ENCODE peak calls at places on chromosomes 6 and 20, in four cellular contexts. One of them, this sample, is unnamed.

GRCh38 chr6:169162968-169163903 is 90.4 kb downstream of the THBS2 start:
- DNase-seq in A549: peak; percentile 66
- DNase-seq in IMR-90: peak; percentile 99
- DNase-seq in left lung: no peak
- DNase-seq in this sample: peak; percentile 99

GRCh38 chr6:156776470-156776840 is 723 bp upstream of the ARID1B start:
- DNase-seq in A549: peak; percentile 58
- DNase-seq in IMR-90: peak; percentile 44
- DNase-seq in left lung: no peak
- DNase-seq in this sample: no peak

GRCh38 chr6:38391909-38392614 is 247.7 kb downstream of the BTBD9 start:
- DNase-seq in A549: no peak
- DNase-seq in IMR-90: peak; percentile 37
- DNase-seq in left lung: no peak
- DNase-seq in this sample: no peak

GRCh38 chr6:56263586-56264295 is 16.4 kb upstream of the COL21A1 start:
- DNase-seq in A549: no peak
- DNase-seq in IMR-90: no peak
- DNase-seq in left lung: no peak
- DNase-seq in this sample: no peak

GRCh38 chr6:101961357-101961756 is 567.8 kb downstream of the GRIK2 start:
- DNase-seq in A549: no peak
- DNase-seq in IMR-90: no peak
- DNase-seq in left lung: no peak
- DNase-seq in this sample: no peak

GRCh38 chr6:157531169-157531985 is 150.4 kb downstream of the ZDHHC14 start:
- DNase-seq in A549: no peak
- DNase-seq in IMR-90: no peak
- DNase-seq in left lung: no peak
- DNase-seq in this sample: no peak

GRCh38 chr6:93749191-93749590 is 329.8 kb upstream of the EPHA7 start:
- DNase-seq in A549: no peak
- DNase-seq in IMR-90: no peak
- DNase-seq in left lung: no peak
- DNase-seq in this sample: no peak

GRCh38 chr20:17960927-17961599 is 7.5 kb downstream of the SNX5 start:
- DNase-seq in A549: no peak
- DNase-seq in IMR-90: peak; percentile 66
- DNase-seq in left lung: no peak
- DNase-seq in this sample: no peak

GRCh38 chr6:156564128-156564806 is 212.9 kb upstream of the ARID1B start:
- DNase-seq in A549: peak; percentile 50
- DNase-seq in IMR-90: peak; percentile 53
- DNase-seq in left lung: peak; percentile 78
- DNase-seq in this sample: peak; percentile 94

GRCh38 chr6:5435449-5435848 is 174.1 kb downstream of the FARS2 start:
- DNase-seq in A549: no peak
- DNase-seq in IMR-90: peak; percentile 86
- DNase-seq in left lung: no peak
- DNase-seq in this sample: no peak

GRCh38 chr6:111971866-111972532 is 81.9 kb upstream of the CCN6 start:
- DNase-seq in A549: no peak
- DNase-seq in IMR-90: peak; percentile 39
- DNase-seq in left lung: no peak
- DNase-seq in this sample: no peak

GRCh38 chr6:45619994-45620471 is 242.3 kb upstream of the SUPT3H start:
- DNase-seq in A549: no peak
- DNase-seq in IMR-90: peak; percentile 63
- DNase-seq in left lung: no peak
- DNase-seq in this sample: peak; percentile 21

GRCh38 chr6:108876929-108877775 is 28.9 kb downstream of the ARMC2 start:
- DNase-seq in A549: no peak
- DNase-seq in IMR-90: peak; percentile 67
- DNase-seq in left lung: peak; percentile 80
- DNase-seq in this sample: no peak

GRCh38 chr6:167683028-167683862 is 143.5 kb upstream of the AFDN start:
- DNase-seq in A549: peak; percentile 86
- DNase-seq in IMR-90: peak; percentile 19
- DNase-seq in left lung: peak; percentile 38
- DNase-seq in this sample: no peak

GRCh38 chr6:12890171-12890790 is 173.7 kb downstream of the PHACTR1 start:
- DNase-seq in A549: peak; percentile 17
- DNase-seq in IMR-90: no peak
- DNase-seq in left lung: no peak
- DNase-seq in this sample: no peak

GRCh38 chr6:103677290-103677689 is 1182.4 kb downstream of the HACE1 start:
- DNase-seq in A549: no peak
- DNase-seq in IMR-90: no peak
- DNase-seq in left lung: no peak
- DNase-seq in this sample: no peak

GRCh38 chr6:103680116-103680515 is 1179.6 kb downstream of the HACE1 start:
- DNase-seq in A549: no peak
- DNase-seq in IMR-90: no peak
- DNase-seq in left lung: no peak
- DNase-seq in this sample: no peak

GRCh38 chr6:103674790-103675189 is 1184.9 kb downstream of the HACE1 start:
- DNase-seq in A549: no peak
- DNase-seq in IMR-90: no peak
- DNase-seq in left lung: no peak
- DNase-seq in this sample: no peak

GRCh38 chr6:103672169-103672568 is 1187.5 kb downstream of the HACE1 start:
- DNase-seq in A549: no peak
- DNase-seq in IMR-90: no peak
- DNase-seq in left lung: no peak
- DNase-seq in this sample: no peak

GRCh38 chr6:103675807-103676406 is 1183.8 kb downstream of the HACE1 start:
- DNase-seq in A549: no peak
- DNase-seq in IMR-90: no peak
- DNase-seq in left lung: no peak
- DNase-seq in this sample: no peak
- H3K4me1 ChIP-seq in A549: no peaks in the 10 kb centered on the region
- H3K4me1 ChIP-seq in IMR-90: no peaks in the 10 kb centered on the region
- H3K4me1 ChIP-seq in left lung: no peaks in the 10 kb centered on the region
- H3K4me1 ChIP-seq in this sample: no peaks in the 10 kb centered on the region

GRCh38 chr20:64219730-64220129 is 35.8 kb upstream of the PCMTD2 start:
- DNase-seq in A549: no peak
- DNase-seq in IMR-90: no peak
- DNase-seq in left lung: no peak
- DNase-seq in this sample: no peak
- H3K4me1 ChIP-seq in A549: no peaks in the 10 kb centered on the region
- H3K4me1 ChIP-seq in IMR-90: peaks cover 20% of the 10 kb centered on the region
- H3K4me1 ChIP-seq in left lung: peaks cover 17% of the 10 kb centered on the region
- H3K4me1 ChIP-seq in this sample: peaks cover 22% of the 10 kb centered on the region

GRCh38 chr20:35772563-35773058 is 796 bp downstream of the PHF20 start:
- DNase-seq in A549: no peak
- DNase-seq in IMR-90: no peak
- DNase-seq in left lung: no peak
- DNase-seq in this sample: peak; percentile 41

GRCh38 chr20:35773154-35773751 is 1.4 kb downstream of the PHF20 start:
- DNase-seq in A549: peak; percentile 12
- DNase-seq in IMR-90: peak; percentile 24
- DNase-seq in left lung: peak; percentile 55
- DNase-seq in this sample: peak; percentile 49

GRCh38 chr20:35768731-35769664 is 2.8 kb upstream of the PHF20 start:
- DNase-seq in A549: peak; percentile 92
- DNase-seq in IMR-90: peak; percentile 98
- DNase-seq in left lung: peak; percentile 93
- DNase-seq in this sample: peak; percentile 96

GRCh38 chr20:35771367-35771688 is 487 bp upstream of the PHF20 start:
- DNase-seq in A549: no peak
- DNase-seq in IMR-90: no peak
- DNase-seq in left lung: no peak
- DNase-seq in this sample: no peak

DNA sequence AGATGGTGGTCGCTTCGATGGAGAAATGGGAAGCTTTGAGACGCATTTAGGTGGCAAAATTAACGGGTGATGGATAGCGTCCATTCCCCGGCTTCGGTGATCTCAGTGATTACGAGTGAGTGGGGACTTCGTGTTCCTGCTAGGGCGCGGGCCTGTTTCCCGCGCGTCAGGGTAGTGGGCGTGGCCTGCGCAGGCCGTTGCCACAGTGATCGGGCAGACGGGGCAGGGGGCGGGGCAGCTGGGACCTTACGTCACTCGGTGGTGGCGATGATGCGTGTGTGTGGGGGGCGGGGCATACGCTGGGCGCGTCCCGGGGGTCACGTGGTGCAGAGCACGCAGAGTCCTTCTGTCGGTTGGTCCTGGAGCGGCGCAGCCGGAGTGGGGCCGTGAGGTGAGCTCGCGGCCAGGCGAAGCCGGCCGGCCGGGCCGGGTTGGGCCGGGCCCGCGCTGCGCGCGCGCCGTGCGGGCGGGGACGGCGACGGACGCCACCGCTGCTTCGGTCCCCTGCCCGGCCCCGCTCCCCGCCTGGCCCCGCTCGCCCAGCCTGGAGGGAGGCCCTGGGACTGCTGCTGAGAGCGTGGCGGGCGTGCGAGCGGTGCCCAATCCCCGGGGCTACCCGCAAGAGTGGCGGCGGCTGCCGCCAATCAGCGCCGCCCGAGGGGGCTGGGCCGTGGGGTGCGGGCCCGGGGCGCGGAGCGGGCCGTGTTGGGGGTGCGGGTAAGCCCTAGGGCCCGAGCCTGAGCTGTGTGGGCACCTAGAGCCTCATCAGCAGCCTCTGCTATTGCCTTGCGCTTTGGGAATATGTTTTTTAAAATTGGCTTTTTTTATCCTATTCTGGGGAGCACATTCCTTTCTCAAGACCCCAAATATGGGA is at the start of gene PHF20:
- DNase-seq in A549: peak; percentile 99
- DNase-seq in IMR-90: peak; percentile 96
- DNase-seq in left lung: peak; percentile 99
- DNase-seq in this sample: peak; percentile 99
- H3K4me1 ChIP-seq in A549: peaks cover 41% of the 10 kb centered on the region
- H3K4me1 ChIP-seq in IMR-90: peaks cover 21% of the 10 kb centered on the region
- H3K4me1 ChIP-seq in left lung: peaks cover 85% of the 10 kb centered on the region
- H3K4me1 ChIP-seq in this sample: peaks cover 37% of the 10 kb centered on the region

GRCh38 chr6:118717106-118717505 is 65.7 kb upstream of the CEP85L start:
- DNase-seq in A549: no peak
- DNase-seq in IMR-90: no peak
- DNase-seq in left lung: no peak
- DNase-seq in this sample: no peak

GRCh38 chr6:118715371-118715770 is 64.0 kb upstream of the CEP85L start:
- DNase-seq in A549: no peak
- DNase-seq in IMR-90: no peak
- DNase-seq in left lung: no peak
- DNase-seq in this sample: no peak

GRCh38 chr6:118710616-118711015 is 59.2 kb upstream of the CEP85L start:
- DNase-seq in A549: no peak
- DNase-seq in IMR-90: no peak
- DNase-seq in left lung: no peak
- DNase-seq in this sample: no peak

GRCh38 chr6:118709859-118710350 is 58.5 kb upstream of the CEP85L start:
- DNase-seq in A549: peak; percentile 36
- DNase-seq in IMR-90: peak; percentile 86
- DNase-seq in left lung: no peak
- DNase-seq in this sample: no peak

DNA sequence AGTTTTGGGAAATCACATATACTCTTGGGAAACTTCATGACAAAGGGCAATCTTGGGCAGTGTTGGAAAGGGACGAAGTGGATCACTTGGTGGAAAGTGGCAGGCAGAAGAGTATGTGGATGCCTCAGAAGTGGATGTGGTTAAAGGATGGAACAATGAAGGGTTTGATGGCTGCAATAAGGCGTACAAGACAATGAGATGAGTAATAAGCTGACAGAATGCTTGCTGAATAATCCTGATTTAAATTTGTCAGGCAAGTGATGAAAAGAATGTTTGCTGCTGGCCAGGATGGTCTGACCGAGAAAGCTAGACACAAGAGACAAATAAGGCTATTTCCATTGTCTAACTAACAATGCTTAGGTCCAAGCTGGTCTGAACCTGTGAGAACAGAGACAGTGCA is 61.6 kb upstream of the CEP85L start:
- DNase-seq in A549: no peak
- DNase-seq in IMR-90: peak; percentile 44
- DNase-seq in left lung: no peak
- DNase-seq in this sample: no peak
- H3K4me1 ChIP-seq in A549: peaks cover 18% of the 10 kb centered on the region
- H3K4me1 ChIP-seq in IMR-90: no peaks in the 10 kb centered on the region
- H3K4me1 ChIP-seq in left lung: peaks cover 21% of the 10 kb centered on the region
- H3K4me1 ChIP-seq in this sample: peaks cover 41% of the 10 kb centered on the region

GRCh38 chr6:33786736-33787135 is 2.2 kb downstream of the LEMD2 start:
- DNase-seq in A549: no peak
- DNase-seq in IMR-90: no peak
- DNase-seq in left lung: no peak
- DNase-seq in this sample: peak; percentile 80
- H3K4me1 ChIP-seq in A549: peaks cover 31% of the 10 kb centered on the region
- H3K4me1 ChIP-seq in IMR-90: peaks cover 19% of the 10 kb centered on the region
- H3K4me1 ChIP-seq in left lung: peaks cover 44% of the 10 kb centered on the region
- H3K4me1 ChIP-seq in this sample: peaks cover 55% of the 10 kb centered on the region

DNA sequence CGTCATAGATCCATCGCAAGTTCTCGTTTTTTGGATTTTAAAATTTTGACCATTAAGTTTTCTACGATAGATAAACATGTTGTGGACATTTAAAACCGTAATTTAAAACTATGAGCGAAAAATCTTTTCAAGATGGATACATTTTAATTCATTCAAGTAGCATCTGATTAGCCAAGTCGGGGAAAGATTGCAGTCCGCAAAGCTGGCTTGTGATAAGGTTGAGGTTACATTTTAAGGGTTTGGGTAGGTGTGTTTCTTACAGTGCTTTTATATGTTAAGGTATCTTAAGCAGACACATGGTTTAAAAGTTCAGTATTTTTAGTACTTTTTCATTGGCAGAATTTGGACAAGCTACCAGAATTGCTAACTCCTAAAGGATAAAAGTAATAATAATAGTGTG is 1.2 kb downstream of the WTAP start:
- DNase-seq in A549: no peak
- DNase-seq in IMR-90: no peak
- DNase-seq in left lung: no peak
- DNase-seq in this sample: no peak
- H3K4me1 ChIP-seq in A549: peaks cover 22% of the 10 kb centered on the region
- H3K4me1 ChIP-seq in IMR-90: peaks cover 3% of the 10 kb centered on the region
- H3K4me1 ChIP-seq in left lung: peaks cover 75% of the 10 kb centered on the region
- H3K4me1 ChIP-seq in this sample: peaks cover 25% of the 10 kb centered on the region

GRCh38 chr20:4064118-4064962 is 49.0 kb upstream of the RNF24 start:
- DNase-seq in A549: peak; percentile 42
- DNase-seq in IMR-90: peak; percentile 93
- DNase-seq in left lung: peak; percentile 91
- DNase-seq in this sample: peak; percentile 80
- H3K4me1 ChIP-seq in A549: peaks cover 23% of the 10 kb centered on the region
- H3K4me1 ChIP-seq in IMR-90: peaks cover 38% of the 10 kb centered on the region
- H3K4me1 ChIP-seq in left lung: peaks cover 91% of the 10 kb centered on the region
- H3K4me1 ChIP-seq in this sample: peaks cover 57% of the 10 kb centered on the region